ENCODE peak calls at places on chromosomes 6 and 20, in five cellular contexts. L is mammary epithelial cell, W is hepatocyte, Q is GM23338, I is fibroblast of lung. R is an unnamed sample.

GRCh38 chr6:17863971-17864754 is 123.3 kb downstream of the KIF13A start:
- DNase-seq in L (peak; percentile 96), W (no peak), Q (no peak), I (peak; percentile 91), R (no peak)

GRCh38 chr20:46139243-46139889 is 21.3 kb downstream of the CD40 start:
- DNase-seq in L (no peak), W (no peak), Q (no peak), I (no peak), R (no peak)

GRCh38 chr20:44034965-44035635 is 120.4 kb downstream of the TOX2 start:
- DNase-seq in L (no peak), W (no peak), Q (no peak), I (no peak), R (peak; percentile 10)

GRCh38 chr20:46575394-46575793 is 24.9 kb upstream of the OCSTAMP start:
- DNase-seq in L (no peak), W (no peak), Q (no peak), I (no peak), R (no peak)

GRCh38 chr20:43138061-43138860 is 51.4 kb downstream of the PTPRT start:
- DNase-seq in L (no peak), W (peak; percentile 24), Q (no peak), I (no peak), R (no peak)

GRCh38 chr6:138229072-138229471 is 10.8 kb upstream of the PBOV1 start:
- DNase-seq in L (no peak), W (no peak), Q (no peak), I (no peak), R (no peak)

GRCh38 chr6:44133981-44134711 is 6.8 kb downstream of the TMEM63B start:
- DNase-seq in L (no peak), W (no peak), Q (no peak), I (no peak), R (no peak)

GRCh38 chr20:13341737-13342393 is 120.8 kb downstream of the ISM1 start:
- DNase-seq in L (no peak), W (no peak), Q (no peak), I (no peak), R (peak; percentile 86)

GRCh38 chr6:149264629-149265028 is 52.9 kb upstream of the TAB2 start:
- DNase-seq in L (no peak), W (no peak), Q (no peak), I (no peak), R (peak; percentile 74)

GRCh38 chr20:61414455-61414991 is 162.5 kb downstream of the CDH4 start:
- DNase-seq in L (no peak), W (no peak), Q (no peak), I (no peak), R (no peak)

GRCh38 chr20:8447262-8448120 is 315.4 kb downstream of the PLCB1 start:
- DNase-seq in L (no peak), W (no peak), Q (no peak), I (no peak), R (no peak)

GRCh38 chr20:19889011-19889953 is 127.9 kb upstream of the NAA20 start:
- DNase-seq in L (peak; percentile 56), W (peak; percentile 57), Q (peak; percentile 7), I (peak; percentile 91), R (no peak)

GRCh38 chr20:58420798-58421496 is 31.9 kb downstream of the VAPB start:
- DNase-seq in L (peak; percentile 65), W (no peak), Q (no peak), I (peak; percentile 79), R (no peak)

GRCh38 chr6:142680308-142680707 is 264.7 kb downstream of the HIVEP2 start:
- DNase-seq in L (peak; percentile 55), W (no peak), Q (no peak), I (peak; percentile 71), R (no peak)

GRCh38 chr20:6994452-6994851 is 227.0 kb downstream of the BMP2 start:
- DNase-seq in L (peak; percentile 98), W (peak; percentile 59), Q (no peak), I (peak; percentile 79), R (no peak)

GRCh38 chr6:37074053-37074827 is 68.8 kb downstream of the FGD2 start:
- DNase-seq in L (peak; percentile 29), W (peak; percentile 61), Q (no peak), I (peak; percentile 64), R (no peak)

GRCh38 chr6:113649276-113649675 is 207.9 kb upstream of the MARCKS start:
- DNase-seq in L (peak; percentile 93), W (no peak), Q (no peak), I (peak; percentile 60), R (no peak)

GRCh38 chr6:113690957-113691656 is 166.0 kb upstream of the MARCKS start:
- DNase-seq in L (peak; percentile 61), W (no peak), Q (no peak), I (no peak), R (no peak)

GRCh38 chr6:13710552-13711383 is 867 bp downstream of the RANBP9 start:
- DNase-seq in L (peak; percentile 32), W (peak; percentile 65), Q (peak; percentile 67), I (peak; percentile 26), R (peak; percentile 42)

GRCh38 chr20:11676618-11677289 is 240.9 kb upstream of the BTBD3 start:
- DNase-seq in L (peak; percentile 27), W (peak; percentile 73), Q (peak; percentile 83), I (peak; percentile 26), R (peak; percentile 35)

GRCh38 chr20:10626896-10627295 is 46.9 kb downstream of the JAG1 start:
- DNase-seq in L (peak; percentile 71), W (no peak), Q (no peak), I (no peak), R (no peak)

GRCh38 chr6:134123666-134124208 is 71.3 kb upstream of the SLC2A12 start:
- DNase-seq in L (peak; percentile 80), W (peak; percentile 74), Q (peak; percentile 88), I (peak; percentile 70), R (no peak)

GRCh38 chr6:150668882-150669476 is 69.3 kb downstream of the PLEKHG1 start:
- DNase-seq in L (no peak), W (no peak), Q (no peak), I (peak; percentile 17), R (no peak)

GRCh38 chr20:41334036-41334435 is 6.6 kb upstream of the LPIN3 start:
- DNase-seq in L (no peak), W (no peak), Q (no peak), I (no peak), R (no peak)

GRCh38 chr6:85400331-85400730 is 49.6 kb upstream of the NT5E start:
- DNase-seq in L (no peak), W (no peak), Q (no peak), I (no peak), R (no peak)
- H3K27ac ChIP-seq in L (no peak overlapping the region), W (no peak overlapping the region), Q (no peak overlapping the region), I (no peak overlapping the region), R (no peak overlapping the region)

GRCh38 chr6:75494290-75494689 is 690 bp upstream of the FILIP1 start:
- DNase-seq in L (no peak), W (no peak), Q (no peak), I (no peak), R (no peak)

GRCh38 chr6:75489025-75489424 is 4.6 kb downstream of the FILIP1 start:
- DNase-seq in L (no peak), W (no peak), Q (no peak), I (peak; percentile 10), R (no peak)

GRCh38 chr6:75491302-75491701 is 2.3 kb downstream of the FILIP1 start:
- DNase-seq in L (no peak), W (no peak), Q (no peak), I (no peak), R (no peak)

GRCh38 chr6:75493400-75494064 is at the start of gene FILIP1:
- DNase-seq in L (no peak), W (peak; percentile 64), Q (peak; percentile 27), I (no peak), R (no peak)

GRCh38 chr6:75492769-75493168 is 831 bp downstream of the FILIP1 start:
- DNase-seq in L (no peak), W (no peak), Q (no peak), I (no peak), R (no peak)
- TF ChIP-seq EZH2 in L (no peak), W (no peak), Q (no peak), I (no peak), R (no peak)

GRCh38 chr20:63288581-63289251 is 4.3 kb upstream of the COL20A1 start:
- DNase-seq in L (no peak), W (no peak), Q (no peak), I (no peak), R (no peak)
- H3K27ac ChIP-seq in L (no peak overlapping the region), W (no peak overlapping the region), Q (no peak overlapping the region), I (no peak overlapping the region), R (no peak overlapping the region)

DNA sequence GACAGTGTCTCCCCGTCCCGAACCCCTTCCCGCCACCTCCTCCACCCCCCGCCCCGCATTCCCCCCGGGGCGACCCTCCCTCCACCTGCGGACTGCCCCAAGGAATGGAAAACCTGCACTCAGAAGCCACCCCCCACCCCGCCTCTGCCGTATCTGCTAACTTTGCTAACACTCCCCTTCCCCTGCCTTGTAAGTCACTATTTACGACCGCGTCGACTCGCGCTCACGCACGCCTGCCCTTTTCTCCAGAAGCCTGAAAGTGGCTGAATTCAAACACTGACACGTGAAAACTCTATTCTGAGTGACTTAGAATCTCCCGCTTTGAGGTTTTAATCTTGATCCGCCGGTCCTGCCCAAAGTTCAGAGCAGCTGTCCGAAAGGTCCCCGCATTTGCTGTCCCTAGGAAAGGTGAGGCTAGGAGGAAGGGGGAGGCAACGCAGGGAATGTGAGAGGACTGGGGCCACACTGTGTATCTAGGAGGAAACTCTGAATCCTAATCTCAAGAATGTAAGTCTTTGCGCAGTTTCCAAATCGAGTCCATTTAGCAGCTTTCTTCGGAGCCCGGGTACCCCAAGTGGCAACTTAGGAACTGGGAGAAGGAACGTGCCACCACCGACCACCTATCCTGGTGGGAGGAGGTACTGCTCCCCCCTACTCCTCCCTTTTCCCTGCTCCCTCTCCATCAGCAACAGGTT is 9.3 kb upstream of the POU3F2 start:
- DNase-seq in L (no peak), W (no peak), Q (peak; percentile 74), I (no peak), R (no peak)
- TF ChIP-seq EZH2 in L (peak; percentile 95), W (peak; percentile 87), Q (peak; percentile 89), I (peak; percentile 97), R (no peak)